ENCODE peak calls at places on chromosomes 1 and 21, in four cellular contexts. One of them, this sample, is unnamed.

GRCh38 chr1:43279161-43279560 is 6.2 kb downstream of the C1orf210 start:
- DNase-seq in Calu3: no peak
- DNase-seq in HFFc6: no peak
- DNase-seq in fibroblast of pulmonary artery: no peak
- DNase-seq in this sample: no peak

GRCh38 chr1:93798301-93798700 is 80.7 kb downstream of the DNTTIP2 start:
- DNase-seq in Calu3: no peak
- DNase-seq in fibroblast of pulmonary artery: peak; percentile 92
- DNase-seq in HFFc6: peak; percentile 84
- DNase-seq in this sample: no peak

GRCh38 chr1:212495843-212496494 is 63.2 kb downstream of the NENF start:
- DNase-seq in fibroblast of pulmonary artery: no peak
- DNase-seq in Calu3: no peak
- DNase-seq in HFFc6: no peak
- DNase-seq in this sample: no peak

GRCh38 chr1:47533176-47534039 is 95.6 kb downstream of the FOXD2 start:
- DNase-seq in HFFc6: peak; percentile 54
- DNase-seq in Calu3: no peak
- DNase-seq in fibroblast of pulmonary artery: peak; percentile 51
- DNase-seq in this sample: peak; percentile 48

GRCh38 chr1:150322310-150322709 is 977 bp downstream of the PRPF3 start:
- DNase-seq in Calu3: no peak
- DNase-seq in HFFc6: no peak
- DNase-seq in fibroblast of pulmonary artery: peak; percentile 17
- DNase-seq in this sample: no peak

GRCh38 chr1:8004113-8004802 is 21.9 kb downstream of the ERRFI1 start:
- DNase-seq in HFFc6: no peak
- DNase-seq in fibroblast of pulmonary artery: peak; percentile 63
- DNase-seq in Calu3: no peak
- DNase-seq in this sample: no peak

GRCh38 chr1:32684167-32684811 is 18.3 kb downstream of the SYNC start:
- DNase-seq in Calu3: no peak
- DNase-seq in fibroblast of pulmonary artery: peak; percentile 89
- DNase-seq in HFFc6: peak; percentile 23
- DNase-seq in this sample: no peak

GRCh38 chr1:36136535-36136934 is 11.5 kb upstream of the COL8A2 start:
- DNase-seq in HFFc6: peak; percentile 87
- DNase-seq in fibroblast of pulmonary artery: peak; percentile 89
- DNase-seq in Calu3: no peak
- DNase-seq in this sample: no peak

GRCh38 chr1:1895456-1896333 is 4.8 kb upstream of the GNB1 start:
- DNase-seq in HFFc6: no peak
- DNase-seq in Calu3: no peak
- DNase-seq in fibroblast of pulmonary artery: no peak
- DNase-seq in this sample: no peak

GRCh38 chr1:199778324-199778955 is 249.1 kb upstream of the NR5A2 start:
- DNase-seq in Calu3: no peak
- DNase-seq in HFFc6: no peak
- DNase-seq in fibroblast of pulmonary artery: no peak
- DNase-seq in this sample: no peak

GRCh38 chr1:117846674-117847425 is 82.6 kb downstream of the GDAP2 start:
- DNase-seq in fibroblast of pulmonary artery: no peak
- DNase-seq in HFFc6: no peak
- DNase-seq in Calu3: no peak
- DNase-seq in this sample: no peak

GRCh38 chr1:235011599-235012435 is 116.8 kb downstream of the TOMM20 start:
- DNase-seq in fibroblast of pulmonary artery: peak; percentile 97
- DNase-seq in Calu3: peak; percentile 78
- DNase-seq in HFFc6: peak; percentile 100
- DNase-seq in this sample: no peak

GRCh38 chr1:2637472-2637871 is 4.7 kb upstream of the MMEL1 start:
- DNase-seq in HFFc6: no peak
- DNase-seq in fibroblast of pulmonary artery: no peak
- DNase-seq in Calu3: no peak
- DNase-seq in this sample: no peak

DNA sequence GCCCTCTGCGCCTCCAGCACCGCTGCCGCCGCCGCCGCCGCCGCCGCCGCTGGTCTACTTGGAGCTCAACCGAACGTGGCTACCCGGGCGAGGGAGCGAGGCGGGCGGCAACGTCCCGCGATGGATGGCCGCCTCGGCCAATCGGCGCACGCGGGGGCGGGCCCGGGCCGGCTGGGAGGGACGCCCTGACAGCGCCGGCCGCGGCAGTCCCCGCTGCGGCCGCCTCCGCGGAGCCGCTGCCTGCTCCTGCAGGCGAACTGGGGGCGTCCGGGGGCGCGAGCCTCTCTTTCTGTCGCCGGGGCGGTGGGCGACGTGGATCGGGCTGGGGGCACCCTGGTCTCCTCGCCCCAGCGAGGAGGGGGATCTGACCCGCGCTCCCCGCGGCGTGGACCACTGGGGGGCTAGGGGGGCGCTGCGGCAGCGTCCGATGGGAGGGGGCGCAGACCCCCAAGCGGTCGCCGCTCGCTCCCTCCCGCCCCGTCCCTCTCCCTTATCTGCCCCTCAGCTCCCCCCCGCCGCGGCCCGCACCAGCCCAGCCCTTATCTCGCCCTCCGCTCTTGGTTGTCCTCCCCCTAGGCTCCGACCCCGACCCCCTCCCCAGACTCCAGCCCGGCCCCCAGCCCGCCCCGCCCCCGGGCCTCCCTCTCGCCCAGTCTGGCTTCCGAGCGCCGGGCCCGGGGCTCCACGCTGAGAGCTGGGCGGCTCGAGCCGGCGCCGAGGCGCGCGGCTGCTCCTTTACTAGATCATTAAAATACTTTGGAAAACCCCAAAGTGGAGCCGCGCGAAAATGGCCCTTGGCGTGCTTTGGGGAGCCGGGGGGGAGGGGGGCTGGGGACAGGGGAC is at the start of gene SSBP3:
- DNase-seq in Calu3: peak; percentile 97
- DNase-seq in fibroblast of pulmonary artery: peak; percentile 95
- DNase-seq in HFFc6: peak; percentile 93
- DNase-seq in this sample: peak; percentile 97
- TF ChIP-seq CTCF in Calu3: no peak
- TF ChIP-seq CTCF in fibroblast of pulmonary artery: no peak
- TF ChIP-seq CTCF in HFFc6: peak; percentile 30
- TF ChIP-seq CTCF in this sample: no peak

DNA sequence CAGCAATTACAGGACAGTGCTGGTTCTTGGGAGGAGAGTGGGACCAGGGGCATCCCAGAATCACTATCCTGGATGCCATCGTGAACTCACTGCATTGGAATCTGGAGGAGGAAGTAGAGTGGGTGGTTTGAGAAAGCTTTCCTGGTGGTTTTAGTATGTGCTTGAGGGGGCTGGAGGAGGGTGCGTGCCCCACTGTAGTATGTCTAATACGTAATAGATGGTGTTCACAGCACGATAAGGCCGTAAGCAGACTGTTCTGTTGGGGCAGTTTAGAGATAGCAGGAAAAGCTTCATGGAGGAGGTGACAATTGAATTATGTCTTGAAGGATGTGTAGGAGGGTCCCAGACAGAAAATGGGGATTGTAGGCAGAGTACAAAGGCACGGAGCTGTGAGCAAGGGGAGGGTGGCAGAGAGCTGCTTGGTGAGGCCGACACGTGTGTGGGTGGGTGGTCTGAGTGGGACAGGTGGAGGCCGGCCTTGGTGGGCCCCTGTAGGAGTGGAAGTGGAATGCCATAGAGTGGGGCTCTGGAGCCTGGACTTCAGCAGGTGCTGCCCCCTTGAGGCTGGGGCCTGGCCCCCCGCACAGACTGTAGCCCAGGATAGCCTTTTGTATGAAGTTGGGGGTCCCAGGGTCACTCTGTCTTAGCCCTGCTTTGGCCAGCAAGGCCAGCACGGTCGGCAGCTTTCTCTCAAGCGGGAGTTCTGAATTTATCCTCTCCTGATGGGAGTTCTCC is 37.0 kb downstream of the IL6R start:
- DNase-seq in HFFc6: no peak
- DNase-seq in Calu3: no peak
- DNase-seq in fibroblast of pulmonary artery: peak; percentile 81
- DNase-seq in this sample: peak; percentile 43
- TF ChIP-seq CTCF in HFFc6: peak; percentile 65
- TF ChIP-seq CTCF in Calu3: peak; percentile 40
- TF ChIP-seq CTCF in fibroblast of pulmonary artery: peak; percentile 36
- TF ChIP-seq CTCF in this sample: peak; percentile 34

GRCh38 chr21:45695086-45695485 is 51.6 kb downstream of the PCBP3 start:
- DNase-seq in HFFc6: no peak
- DNase-seq in Calu3: no peak
- DNase-seq in fibroblast of pulmonary artery: no peak
- DNase-seq in this sample: peak; percentile 30
- TF ChIP-seq CTCF in HFFc6: no peak
- TF ChIP-seq CTCF in Calu3: no peak
- TF ChIP-seq CTCF in fibroblast of pulmonary artery: peak; percentile 6
- TF ChIP-seq CTCF in this sample: no peak

DNA sequence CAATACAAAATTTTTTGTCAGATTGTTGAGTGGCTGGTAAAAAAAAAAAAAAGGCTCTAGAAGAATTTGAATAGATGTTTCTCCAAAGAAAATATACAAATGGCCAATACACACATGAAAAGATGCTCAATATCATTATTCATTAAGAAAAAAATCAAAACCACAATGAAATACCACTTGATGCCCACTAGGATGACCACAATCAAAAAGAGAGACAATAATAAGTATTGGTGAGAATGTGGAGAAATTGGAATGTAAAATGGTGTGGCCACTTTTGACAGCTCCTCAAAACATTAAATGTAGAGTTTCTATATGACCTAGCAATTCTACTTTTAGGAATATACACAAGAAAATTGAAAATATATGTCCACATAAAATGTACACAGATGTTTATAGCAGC is 100.0 kb downstream of the CLEC20A start:
- DNase-seq in fibroblast of pulmonary artery: no peak
- DNase-seq in Calu3: no peak
- DNase-seq in HFFc6: no peak
- DNase-seq in this sample: no peak
- TF ChIP-seq CTCF in fibroblast of pulmonary artery: no peak
- TF ChIP-seq CTCF in Calu3: no peak
- TF ChIP-seq CTCF in HFFc6: peak; percentile 57
- TF ChIP-seq CTCF in this sample: peak; percentile 40

GRCh38 chr1:156608981-156609380 is 7.7 kb upstream of the GPATCH4 start:
- DNase-seq in HFFc6: no peak
- DNase-seq in fibroblast of pulmonary artery: no peak
- DNase-seq in Calu3: peak; percentile 78
- DNase-seq in this sample: peak; percentile 58
- TF ChIP-seq CTCF in HFFc6: peak; percentile 81
- TF ChIP-seq CTCF in fibroblast of pulmonary artery: peak; percentile 57
- TF ChIP-seq CTCF in Calu3: peak; percentile 78
- TF ChIP-seq CTCF in this sample: peak; percentile 73

GRCh38 chr1:46303038-46303871 is at the start of the genes LRRC41 and UQCRH:
- DNase-seq in HFFc6: peak; percentile 96
- DNase-seq in fibroblast of pulmonary artery: peak; percentile 98
- DNase-seq in Calu3: peak; percentile 93
- DNase-seq in this sample: peak; percentile 91
- TF ChIP-seq CTCF in HFFc6: peak; percentile 40
- TF ChIP-seq CTCF in fibroblast of pulmonary artery: no peak
- TF ChIP-seq CTCF in Calu3: no peak
- TF ChIP-seq CTCF in this sample: no peak

GRCh38 chr1:226201029-226201593 is 14.6 kb upstream of the ACBD3 start:
- DNase-seq in HFFc6: no peak
- DNase-seq in fibroblast of pulmonary artery: peak; percentile 43
- DNase-seq in Calu3: peak; percentile 19
- DNase-seq in this sample: peak; percentile 25
- TF ChIP-seq CTCF in HFFc6: peak; percentile 50
- TF ChIP-seq CTCF in fibroblast of pulmonary artery: peak; percentile 58
- TF ChIP-seq CTCF in Calu3: peak; percentile 9
- TF ChIP-seq CTCF in this sample: no peak

This sample was measured in endothelial cell.